ENCODE peak calls at places on chromosomes 1 and 21, in seven cellular contexts. M, I, O, K, Z, A and C are unnamed samples.

GRCh38 chr21:42130447-42130846 is 59.3 kb downstream of the UMODL1 start:
- DNase-seq in M (no peak), I (no peak), O (no peak), K (no peak), Z (no peak), A (no peak), C (no peak)

GRCh38 chr1:160083968-160084770 is 2.8 kb downstream of the KCNJ9 start:
- DNase-seq in M (peak), I (peak), O (peak), K (peak), Z (no peak), A (no peak), C (no peak)

GRCh38 chr1:151972533-151973270 is 21.0 kb downstream of the S100A10 start:
- DNase-seq in M (peak), I (no peak), O (no peak), K (peak), Z (no peak), A (no peak), C (no peak)

GRCh38 chr1:210360852-210361477 is 32.3 kb downstream of the HHAT start:
- DNase-seq in M (peak), I (no peak), O (peak), K (peak), Z (peak), A (no peak), C (peak)

GRCh38 chr1:98325646-98326441 is 335.7 kb upstream of the SNX7 start:
- DNase-seq in M (no peak), I (no peak), O (no peak), K (peak), Z (no peak), A (no peak), C (peak)

GRCh38 chr1:224632381-224632871 is 16.3 kb downstream of the CNIH3 start:
- DNase-seq in M (no peak), I (no peak), O (no peak), K (no peak), Z (no peak), A (no peak), C (no peak)

GRCh38 chr1:192709544-192709943 is 73.6 kb downstream of the RGS13 start:
- DNase-seq in M (no peak), I (no peak), O (no peak), K (no peak), Z (no peak), A (no peak), C (peak)

GRCh38 chr1:183278736-183279591 is 92.9 kb downstream of the LAMC2 start:
- DNase-seq in M (no peak), I (no peak), O (no peak), K (no peak), Z (no peak), A (no peak), C (no peak)

GRCh38 chr21:36909423-36909822 is 57.0 kb downstream of the HLCS start:
- DNase-seq in M (no peak), I (no peak), O (no peak), K (no peak), Z (no peak), A (no peak), C (no peak)

GRCh38 chr21:28308516-28308915 is 684.2 kb downstream of the LTN1 start:
- DNase-seq in M (no peak), I (no peak), O (no peak), K (no peak), Z (no peak), A (no peak), C (no peak)

GRCh38 chr1:115838805-115839705 is 1.9 kb downstream of the NHLH2 start:
- DNase-seq in M (no peak), I (peak), O (peak), K (no peak), Z (no peak), A (no peak), C (no peak)
- TF ChIP-seq SIN3A in M (no peak), I (no peak), O (no peak), K (no peak), Z (no peak), A (no peak), C (no peak)

DNA sequence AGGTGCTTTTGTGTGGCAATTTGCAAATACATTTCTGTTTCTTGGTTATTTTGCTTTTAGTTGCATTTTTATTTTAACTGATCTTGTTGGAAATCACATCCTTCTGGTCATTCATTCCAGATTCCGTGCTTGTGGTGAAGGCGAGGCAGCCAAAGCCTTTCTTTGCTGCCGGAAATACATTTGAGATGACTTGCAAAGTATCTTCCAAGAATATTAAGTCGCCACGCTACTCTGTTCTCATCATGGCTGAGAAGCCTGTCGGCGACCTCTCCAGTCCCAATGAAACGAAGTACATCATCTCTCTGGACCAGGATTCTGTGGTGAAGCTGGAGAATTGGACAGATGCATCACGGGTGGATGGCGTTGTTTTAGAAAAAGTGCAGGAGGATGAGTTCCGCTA is 34.8 kb upstream of the CD101 start:
- DNase-seq in M (no peak), I (no peak), O (no peak), K (no peak), Z (no peak), A (no peak), C (no peak)
- TF ChIP-seq SIN3A in M (no peak), I (no peak), O (no peak), K (no peak), Z (no peak), A (no peak), C (no peak)

GRCh38 chr1:148290881-148291280 is 138.8 kb upstream of the NBPF11 start:
- DNase-seq in M (no peak), I (no peak), O (no peak), K (no peak), Z (no peak), A (no peak), C (no peak)
- TF ChIP-seq SIN3A in M (no peak), I (no peak), O (no peak), K (no peak), Z (no peak), A (no peak), C (no peak)

GRCh38 chr1:109639841-109640184 is 16.1 kb upstream of the GSTM4 start:
- DNase-seq in M (no peak), I (no peak), O (no peak), K (no peak), Z (no peak), A (no peak), C (no peak)
- TF ChIP-seq SIN3A in M (no peak), I (no peak), O (no peak), K (no peak), Z (no peak), A (no peak), C (no peak)